ENCODE peak calls at places on chromosomes 11 and 22, in six cellular contexts. S is thyroid gland, A is BE2C, J is epithelial cell of proximal tubule, L is LNCaP clone FGC, Y is RWPE1. W is an unnamed sample.

GRCh38 chr11:2521681-2522630 is 77.1 kb downstream of the KCNQ1 start:
- DNase-seq in S (peak; percentile 98), A (peak; percentile 1), J (no peak), L (no peak), Y (no peak), W (no peak)

GRCh38 chr22:43563571-43563970 is 151.8 kb downstream of the MPPED1 start:
- DNase-seq in S (no peak), A (no peak), J (no peak), L (no peak), Y (no peak), W (no peak)

GRCh38 chr22:42061041-42061440 is 9.6 kb downstream of the NAGA start:
- DNase-seq in S (no peak), A (no peak), J (no peak), L (no peak), Y (no peak), W (no peak)

GRCh38 chr22:45059296-45059695 is 49.5 kb upstream of the PHF21B start:
- DNase-seq in S (no peak), A (no peak), J (no peak), L (no peak), Y (no peak), W (no peak)

GRCh38 chr11:45751430-45751829 is 53.5 kb upstream of the SLC35C1 start:
- DNase-seq in S (no peak), A (no peak), J (no peak), L (no peak), Y (no peak), W (no peak)

GRCh38 chr11:123473941-123474668 is 44.0 kb downstream of the GRAMD1B start:
- DNase-seq in S (no peak), A (no peak), J (no peak), L (no peak), Y (peak; percentile 68), W (no peak)

GRCh38 chr11:44654057-44654456 is 72.7 kb upstream of the TSPAN18 start:
- DNase-seq in S (no peak), A (no peak), J (no peak), L (no peak), Y (no peak), W (no peak)

GRCh38 chr11:130516868-130517505 is 68.5 kb downstream of the ADAMTS15 start:
- DNase-seq in S (no peak), A (no peak), J (no peak), L (no peak), Y (no peak), W (no peak)

GRCh38 chr22:40156001-40156516 is 21.7 kb upstream of the TNRC6B start:
- DNase-seq in S (peak; percentile 61), A (no peak), J (no peak), L (peak; percentile 94), Y (peak; percentile 60), W (peak; percentile 68)

GRCh38 chr11:61791737-61792309 is 576 bp downstream of the TMEM258 start:
- DNase-seq in S (peak; percentile 60), A (peak; percentile 76), J (no peak), L (peak; percentile 67), Y (peak; percentile 71), W (peak; percentile 62)

GRCh38 chr11:134261626-134262488 is 8.5 kb downstream of the ACAD8 start:
- DNase-seq in S (no peak), A (peak; percentile 57), J (no peak), L (no peak), Y (peak; percentile 48), W (peak; percentile 9)

GRCh38 chr11:2301631-2302272 is at the start of the genes C11orf21 and TSPAN32:
- DNase-seq in S (no peak), A (no peak), J (no peak), L (no peak), Y (no peak), W (no peak)

DNA sequence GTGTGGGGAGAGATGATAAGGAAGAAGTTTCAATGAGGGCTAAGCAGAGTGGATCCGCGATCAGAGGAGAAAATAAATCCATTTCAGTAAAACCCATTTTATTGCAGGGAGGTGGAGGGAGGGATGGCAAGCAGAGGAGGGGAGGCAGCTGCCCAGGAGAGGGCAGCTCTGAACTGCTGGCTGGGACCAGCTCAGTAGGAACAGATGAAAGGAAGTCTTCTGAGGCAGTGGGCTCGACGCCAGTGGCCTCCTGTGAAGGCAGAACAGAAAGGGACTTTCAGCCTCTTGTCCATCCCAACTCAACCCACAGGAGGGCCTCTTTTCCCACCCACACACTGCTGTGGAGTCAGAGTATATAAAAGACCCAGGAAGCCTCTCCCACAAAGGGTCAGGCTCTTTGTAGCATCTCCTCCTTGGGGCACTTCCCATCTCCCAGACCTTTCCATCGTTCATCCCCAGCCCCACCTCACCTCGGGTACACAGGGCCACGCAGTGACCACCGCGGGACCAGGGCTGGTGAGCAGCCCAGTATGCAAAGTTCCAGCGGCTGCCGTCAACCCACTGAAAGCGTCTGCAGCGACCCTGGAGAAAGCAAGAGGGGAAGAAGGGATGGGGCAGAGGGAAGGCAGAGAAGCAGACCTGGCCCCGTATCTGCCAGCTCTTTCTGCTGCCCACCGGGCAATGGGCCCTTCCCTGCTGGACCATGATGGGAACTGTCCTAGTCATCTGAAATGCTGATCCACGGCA is 3.0 kb downstream of the PRG2 start:
- DNase-seq in S (peak; percentile 38), A (no peak), J (no peak), L (no peak), Y (no peak), W (no peak)
- TF ChIP-seq CTCF in S (no peak), A (no peak), J (no peak), L (no peak), Y (no peak), W (no peak)

GRCh38 chr11:19524171-19524671 is 188.4 kb upstream of the NAV2 start:
- DNase-seq in S (peak; percentile 87), A (no peak), J (no peak), L (no peak), Y (no peak), W (no peak)
- TF ChIP-seq CTCF in S (no peak), A (no peak), J (no peak), L (no peak), Y (no peak), W (no peak)

GRCh38 chr11:12482839-12483238 is 105.5 kb downstream of the PARVA start:
- DNase-seq in S (peak; percentile 92), A (no peak), J (no peak), L (no peak), Y (no peak), W (no peak)

GRCh38 chr11:12483604-12484003 is 106.2 kb downstream of the PARVA start:
- DNase-seq in S (no peak), A (no peak), J (no peak), L (no peak), Y (no peak), W (no peak)

GRCh38 chr11:12480401-12480800 is 103.0 kb downstream of the PARVA start:
- DNase-seq in S (no peak), A (no peak), J (no peak), L (no peak), Y (no peak), W (no peak)

GRCh38 chr11:12489246-12489772 is 111.9 kb downstream of the PARVA start:
- DNase-seq in S (no peak), A (no peak), J (no peak), L (no peak), Y (no peak), W (no peak)

DNA sequence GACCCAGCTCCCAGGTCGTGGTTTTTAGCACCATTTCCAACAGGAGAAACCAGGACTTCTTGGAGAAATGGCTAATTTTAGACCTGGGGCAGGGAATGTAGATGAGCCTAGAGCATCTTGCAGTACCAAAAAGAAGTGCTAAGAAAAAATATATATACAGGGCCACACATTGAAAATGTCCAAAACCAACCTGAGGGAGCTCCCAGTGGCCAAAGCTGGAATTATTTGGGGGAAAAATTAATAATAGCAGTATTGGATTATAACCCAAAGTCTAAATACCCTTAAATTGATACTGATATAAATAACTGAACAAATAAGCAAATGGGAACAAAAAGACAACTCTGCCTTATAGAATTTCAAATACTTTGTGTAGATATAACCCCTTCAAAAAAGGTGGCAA is 108.0 kb downstream of the PARVA start:
- DNase-seq in S (no peak), A (no peak), J (no peak), L (no peak), Y (no peak), W (no peak)
- TF ChIP-seq CTCF in S (no peak), A (peak; percentile 43), J (peak; percentile 55), L (peak; percentile 9), Y (no peak), W (peak; percentile 58)

GRCh38 chr22:26318975-26319374 is 110.1 kb upstream of the ASPHD2 start:
- DNase-seq in S (no peak), A (no peak), J (no peak), L (no peak), Y (peak; percentile 20), W (no peak)
- TF ChIP-seq CTCF in S (no peak), A (no peak), J (peak; percentile 50), L (no peak), Y (no peak), W (peak; percentile 39)

GRCh38 chr11:78841451-78842060 is 266.9 kb upstream of the NARS2 start:
- DNase-seq in S (no peak), A (no peak), J (no peak), L (no peak), Y (peak; percentile 5), W (no peak)
- TF ChIP-seq CTCF in S (no peak), A (no peak), J (no peak), L (no peak), Y (no peak), W (no peak)

DNA sequence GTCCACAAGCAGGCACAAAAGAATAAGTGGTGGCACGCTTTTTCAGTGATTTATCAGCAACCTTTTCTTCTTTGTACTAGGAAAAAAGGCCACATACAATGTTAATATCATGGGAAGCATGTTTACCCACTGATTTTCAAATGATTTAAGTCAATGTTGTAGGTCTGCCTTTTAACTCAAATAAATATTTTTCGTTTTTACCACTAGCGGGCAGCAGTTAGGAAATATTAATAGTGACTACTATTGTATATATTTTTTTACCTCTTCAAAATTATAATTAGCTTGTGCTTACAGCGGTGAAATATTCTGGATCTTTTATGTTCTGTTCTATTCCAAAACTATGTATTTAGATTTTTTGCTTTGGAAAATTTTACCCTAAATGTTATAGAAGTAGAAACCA is 6.4 kb upstream of the SLC17A6 start:
- DNase-seq in S (no peak), A (no peak), J (no peak), L (no peak), Y (no peak), W (no peak)
- TF ChIP-seq CTCF in S (no peak), A (no peak), J (no peak), L (peak; percentile 27), Y (no peak), W (peak; percentile 43)

W was measured in PC-9.